ENCODE peak calls at places on chromosome 21, in four cellular contexts. E is NB4, J is body of pancreas, P is heart left ventricle. W is an unnamed sample.
A peak's percentile ranks its signal among the peaks of the same experiment; 100 is the strongest.

GRCh38 chr21:41651830-41652229 is 115.0 kb downstream of the RIPK4 start:
- DNase-seq in P (no peak), J (no peak), E (no peak), W (no peak)

GRCh38 chr21:18529253-18529652 is 125.7 kb upstream of the TMPRSS15 start:
- DNase-seq in J (no peak), E (no peak), P (no peak), W (no peak)

GRCh38 chr21:36929622-36930021 is 36.8 kb downstream of the HLCS start:
- DNase-seq in J (peak; percentile 82), E (no peak), P (no peak), W (no peak)

GRCh38 chr21:33265664-33266049 is 510 bp upstream of the IL10RB start:
- DNase-seq in E (peak; percentile 98), P (peak; percentile 71), J (peak; percentile 80), W (peak; percentile 53)

GRCh38 chr21:41993744-41994143 is 16.4 kb downstream of the ZBTB21 start:
- DNase-seq in E (no peak), J (peak; percentile 19), P (no peak), W (no peak)

GRCh38 chr21:31372176-31372765 is 28.2 kb upstream of the TIAM1 start:
- DNase-seq in J (no peak), P (no peak), E (no peak), W (no peak)

GRCh38 chr21:36073181-36073580 is 3.4 kb downstream of the CBR1 start:
- DNase-seq in J (no peak), P (no peak), E (no peak), W (no peak)

GRCh38 chr21:37072239-37072987 is 458 bp downstream of the PIGP start:
- DNase-seq in J (peak; percentile 84), P (peak; percentile 93), E (no peak), W (peak; percentile 93)

GRCh38 chr21:25385912-25386474 is 221.3 kb downstream of the MRPL39 start:
- DNase-seq in J (peak; percentile 85), P (no peak), E (peak; percentile 62), W (peak; percentile 69)

GRCh38 chr21:37365657-37366487 is 701 bp upstream of the DYRK1A start:
- DNase-seq in J (peak; percentile 74), P (peak; percentile 84), E (peak; percentile 68), W (peak; percentile 90)

GRCh38 chr21:41369105-41369914 is 7.5 kb downstream of the MX2 start:
- DNase-seq in E (peak; percentile 87), P (peak; percentile 75), J (peak; percentile 33), W (no peak)

GRCh38 chr21:17660449-17660848 is 47.7 kb upstream of the BTG3 start:
- DNase-seq in J (no peak), E (no peak), P (no peak), W (no peak)

GRCh38 chr21:41640756-41641509 is 125.9 kb downstream of the RIPK4 start:
- DNase-seq in J (no peak), E (no peak), P (no peak), W (no peak)

GRCh38 chr21:41960386-41960785 is 6.6 kb upstream of the C2CD2 start:
- DNase-seq in J (no peak), P (no peak), E (no peak), W (no peak)

GRCh38 chr21:18204931-18205330 is 39.7 kb upstream of the CHODL start:
- DNase-seq in E (peak; percentile 0), J (no peak), P (no peak), W (no peak)

GRCh38 chr21:15722591-15723324 is 7.0 kb upstream of the USP25 start:
- DNase-seq in E (no peak), P (no peak), J (peak; percentile 69), W (no peak)

GRCh38 chr21:31326478-31327247 is 17.4 kb downstream of the TIAM1 start:
- DNase-seq in E (peak; percentile 64), J (peak; percentile 8), P (no peak), W (no peak)

GRCh38 chr21:36039861-36040260 is 20.5 kb downstream of the SETD4 start:
- DNase-seq in P (no peak), J (no peak), E (no peak), W (no peak)

GRCh38 chr21:25573409-25574206 is 33.7 kb downstream of the MRPL39 start:
- DNase-seq in P (no peak), J (no peak), E (peak; percentile 61), W (peak; percentile 8)

GRCh38 chr21:41921089-41921819 is 32.6 kb downstream of the C2CD2 start:
- DNase-seq in E (no peak), J (no peak), P (no peak), W (no peak)

GRCh38 chr21:34695434-34695833 is 26.6 kb downstream of the CLIC6 start:
- DNase-seq in E (no peak), P (no peak), J (peak; percentile 15), W (no peak)

GRCh38 chr21:32186843-32187242 is 92.0 kb downstream of the MIS18A start:
- DNase-seq in E (no peak), J (no peak), P (no peak), W (no peak)

GRCh38 chr21:42195378-42196031 is 23.4 kb upstream of the ABCG1 start:
- DNase-seq in J (peak; percentile 65), P (no peak), E (peak; percentile 80), W (peak; percentile 14)

GRCh38 chr21:15706686-15707085 is 23.1 kb upstream of the USP25 start:
- DNase-seq in E (peak; percentile 26), J (peak; percentile 38), P (no peak), W (no peak)

GRCh38 chr21:41992576-41992975 is 17.6 kb downstream of the ZBTB21 start:
- DNase-seq in E (no peak), J (no peak), P (no peak), W (no peak)

GRCh38 chr21:39867198-39867650 is at the start of gene PCP4:
- DNase-seq in E (peak; percentile 47), J (peak; percentile 66), P (no peak), W (peak; percentile 15)

GRCh38 chr21:37435120-37435519 is 68.5 kb downstream of the DYRK1A start:
- DNase-seq in P (no peak), J (peak; percentile 67), E (peak; percentile 73), W (peak; percentile 91)

GRCh38 chr21:31374430-31374829 is 30.4 kb upstream of the TIAM1 start:
- DNase-seq in P (no peak), E (no peak), J (no peak), W (no peak)

GRCh38 chr21:31236528-31236927 is 107.5 kb downstream of the TIAM1 start:
- DNase-seq in P (no peak), E (no peak), J (no peak), W (no peak)

GRCh38 chr21:40752125-40752524 is 94.8 kb downstream of the DSCAM start:
- DNase-seq in J (no peak), P (no peak), E (no peak), W (no peak)

GRCh38 chr21:45965084-45965826 is 16.3 kb upstream of the COL6A1 start:
- DNase-seq in E (no peak), P (no peak), J (no peak), W (no peak)
- TF ChIP-seq POLR2A in E (no peak), P (no peak), J (no peak), W (no peak)

DNA sequence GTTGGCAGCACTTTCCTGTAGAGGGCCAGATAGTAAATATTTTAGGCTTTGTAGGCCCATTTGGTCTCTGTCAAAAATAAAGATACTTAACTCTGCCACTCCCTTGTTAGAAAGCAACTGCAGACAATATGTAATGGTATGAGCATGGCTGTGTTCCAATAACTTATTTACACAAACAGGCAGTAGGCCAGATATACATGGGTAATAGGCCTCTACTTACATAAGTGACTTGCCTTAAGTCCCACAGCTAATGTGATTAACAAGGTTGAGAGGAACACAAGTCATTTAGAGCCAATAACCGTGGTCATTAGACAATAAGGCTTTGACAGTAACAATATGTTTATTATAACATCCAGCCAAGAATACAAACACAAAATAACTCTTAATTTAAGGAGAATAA is 17.4 kb downstream of the CCT8 start:
- DNase-seq in P (no peak), J (no peak), E (no peak), W (no peak)
- TF ChIP-seq POLR2A in P (no peak), J (no peak), E (no peak), W (no peak)

GRCh38 chr21:26966978-26967913 is at the start of gene ADAMTS5:
- DNase-seq in E (peak; percentile 75), J (peak; percentile 14), P (peak; percentile 72), W (no peak)
- TF ChIP-seq POLR2A in E (no peak), J (no peak), P (no peak), W (no peak)

GRCh38 chr21:44790401-44790800 is 11.2 kb downstream of the UBE2G2 start:
- DNase-seq in P (no peak), J (no peak), E (no peak), W (no peak)
- TF ChIP-seq POLR2A in P (no peak), J (no peak), E (no peak), W (no peak)

GRCh38 chr21:29007801-29008200 is 11.3 kb downstream of the RWDD2B start:
- DNase-seq in E (no peak), P (no peak), J (no peak), W (no peak)

GRCh38 chr21:29008373-29008772 is 10.8 kb downstream of the RWDD2B start:
- DNase-seq in P (no peak), J (no peak), E (no peak), W (peak; percentile 35)

GRCh38 chr21:29005696-29006095 is 13.0 kb upstream of the LTN1 start:
- DNase-seq in E (peak; percentile 12), J (no peak), P (no peak), W (no peak)

GRCh38 chr21:29007135-29007534 is 12.0 kb downstream of the RWDD2B start:
- DNase-seq in P (no peak), J (no peak), E (no peak), W (no peak)

DNA sequence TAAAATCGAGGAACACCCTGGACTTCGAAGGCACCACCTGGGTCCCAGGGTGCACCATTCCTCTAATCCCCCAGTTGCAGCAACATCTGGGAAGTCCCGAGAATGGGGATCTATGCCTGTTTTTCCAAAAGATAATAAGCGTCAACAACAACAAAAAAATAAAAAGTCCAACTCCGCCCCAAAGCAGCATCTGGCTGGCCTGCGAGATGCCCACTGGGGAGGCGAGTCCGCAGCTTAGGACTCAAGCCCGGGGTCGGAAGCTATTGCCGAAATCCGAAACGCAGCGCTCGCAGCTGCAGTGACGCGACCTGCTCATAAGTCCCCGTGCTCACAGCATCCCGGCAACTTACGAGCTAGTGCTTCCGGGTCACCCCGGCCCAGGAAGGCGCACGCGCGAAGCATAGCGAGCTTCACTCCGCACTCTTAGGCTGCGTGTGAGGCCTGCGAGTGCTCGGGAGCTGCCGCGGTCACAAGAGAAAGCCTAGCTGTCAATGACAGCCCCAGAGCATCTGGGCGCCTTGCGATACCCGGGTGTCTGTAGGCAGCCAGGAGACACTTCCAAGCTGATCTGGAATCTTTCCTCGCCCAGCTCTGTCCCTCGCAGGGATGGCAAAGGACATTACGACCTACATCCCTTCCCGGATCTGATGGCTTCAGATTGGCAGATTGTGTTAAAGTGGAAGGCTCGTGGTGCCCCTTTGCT is 9.9 kb upstream of the LTN1 start:
- DNase-seq in P (peak; percentile 97), J (peak; percentile 96), E (peak; percentile 98), W (peak; percentile 97)
- TF ChIP-seq POLR2A in P (no peak), J (peak; percentile 98), E (peak; percentile 97), W (peak; percentile 98)

GRCh38 chr21:14582934-14583628 is 37.0 kb upstream of the SAMSN1 start:
- DNase-seq in P (no peak), E (no peak), J (no peak), W (peak; percentile 33)
- TF ChIP-seq POLR2A in P (no peak), E (no peak), J (no peak), W (no peak)

GRCh38 chr21:43211085-43212071 is 42.6 kb downstream of the CRYAA start:
- DNase-seq in J (peak; percentile 75), E (no peak), P (peak; percentile 66), W (no peak)
- TF ChIP-seq POLR2A in J (no peak), E (no peak), P (no peak), W (no peak)

W was measured in erythroblast.